ENCODE peak calls at places on chromosomes 4 and X, in four cellular contexts. One of them, this sample, is unnamed.

GRCh38 chrX:44343412-44343942 is at the start of gene EFHC2:
- DNase-seq in stimulated activated CD4-positive, alpha-beta T cell treated with anti-CD3 and anti-CD28 coated beads, TNF-alpha, amount 100 ng/mL, for 4 hours: no peak
- DNase-seq in adipocyte: peak
- DNase-seq in renal cortical epithelial cell: peak
- DNase-seq in this sample: peak

GRCh38 chr4:26878729-26879415 is 18.2 kb downstream of the STIM2 start:
- DNase-seq in renal cortical epithelial cell: peak
- DNase-seq in adipocyte: peak
- DNase-seq in stimulated activated CD4-positive, alpha-beta T cell treated with anti-CD3 and anti-CD28 coated beads, TNF-alpha, amount 100 ng/mL, for 4 hours: no peak
- DNase-seq in this sample: no peak

GRCh38 chr4:103018391-103019318 is 850 bp downstream of the SLC9B1 start:
- DNase-seq in stimulated activated CD4-positive, alpha-beta T cell treated with anti-CD3 and anti-CD28 coated beads, TNF-alpha, amount 100 ng/mL, for 4 hours: no peak
- DNase-seq in renal cortical epithelial cell: peak
- DNase-seq in adipocyte: peak
- DNase-seq in this sample: peak

GRCh38 chrX:40155617-40156471 is 58.1 kb upstream of the BCOR start:
- DNase-seq in renal cortical epithelial cell: no peak
- DNase-seq in adipocyte: no peak
- DNase-seq in stimulated activated CD4-positive, alpha-beta T cell treated with anti-CD3 and anti-CD28 coated beads, TNF-alpha, amount 100 ng/mL, for 4 hours: no peak
- DNase-seq in this sample: peak

GRCh38 chr4:101033986-101034385 is 313.3 kb downstream of the PPP3CA start:
- DNase-seq in adipocyte: no peak
- DNase-seq in renal cortical epithelial cell: no peak
- DNase-seq in stimulated activated CD4-positive, alpha-beta T cell treated with anti-CD3 and anti-CD28 coated beads, TNF-alpha, amount 100 ng/mL, for 4 hours: no peak
- DNase-seq in this sample: no peak

GRCh38 chr4:15327311-15328298 is 100.2 kb upstream of the C1QTNF7 start:
- DNase-seq in stimulated activated CD4-positive, alpha-beta T cell treated with anti-CD3 and anti-CD28 coated beads, TNF-alpha, amount 100 ng/mL, for 4 hours: no peak
- DNase-seq in renal cortical epithelial cell: no peak
- DNase-seq in adipocyte: peak
- DNase-seq in this sample: peak

GRCh38 chr4:55181606-55182005 is 56.2 kb upstream of the KDR start:
- DNase-seq in adipocyte: no peak
- DNase-seq in stimulated activated CD4-positive, alpha-beta T cell treated with anti-CD3 and anti-CD28 coated beads, TNF-alpha, amount 100 ng/mL, for 4 hours: no peak
- DNase-seq in renal cortical epithelial cell: no peak
- DNase-seq in this sample: no peak

GRCh38 chr4:82645868-82646267 is 84.1 kb upstream of the TMEM150C start:
- DNase-seq in adipocyte: no peak
- DNase-seq in stimulated activated CD4-positive, alpha-beta T cell treated with anti-CD3 and anti-CD28 coated beads, TNF-alpha, amount 100 ng/mL, for 4 hours: no peak
- DNase-seq in renal cortical epithelial cell: peak
- DNase-seq in this sample: no peak

GRCh38 chrX:18537524-18537923 is 112.1 kb downstream of the CDKL5 start:
- DNase-seq in stimulated activated CD4-positive, alpha-beta T cell treated with anti-CD3 and anti-CD28 coated beads, TNF-alpha, amount 100 ng/mL, for 4 hours: no peak
- DNase-seq in adipocyte: no peak
- DNase-seq in renal cortical epithelial cell: no peak
- DNase-seq in this sample: no peak

GRCh38 chr4:98504091-98504490 is 154.3 kb downstream of the TSPAN5 start:
- DNase-seq in adipocyte: no peak
- DNase-seq in renal cortical epithelial cell: no peak
- DNase-seq in stimulated activated CD4-positive, alpha-beta T cell treated with anti-CD3 and anti-CD28 coated beads, TNF-alpha, amount 100 ng/mL, for 4 hours: no peak
- DNase-seq in this sample: no peak

GRCh38 chrX:41303013-41303412 is 30.9 kb upstream of the DDX3X start:
- DNase-seq in stimulated activated CD4-positive, alpha-beta T cell treated with anti-CD3 and anti-CD28 coated beads, TNF-alpha, amount 100 ng/mL, for 4 hours: no peak
- DNase-seq in renal cortical epithelial cell: peak
- DNase-seq in adipocyte: no peak
- DNase-seq in this sample: peak

GRCh38 chr4:187827631-187828030 is 167.9 kb upstream of the ZFP42 start:
- DNase-seq in adipocyte: no peak
- DNase-seq in stimulated activated CD4-positive, alpha-beta T cell treated with anti-CD3 and anti-CD28 coated beads, TNF-alpha, amount 100 ng/mL, for 4 hours: no peak
- DNase-seq in renal cortical epithelial cell: no peak
- DNase-seq in this sample: no peak

GRCh38 chr4:150855981-150856510 is 159.0 kb downstream of the LRBA start:
- DNase-seq in renal cortical epithelial cell: no peak
- DNase-seq in stimulated activated CD4-positive, alpha-beta T cell treated with anti-CD3 and anti-CD28 coated beads, TNF-alpha, amount 100 ng/mL, for 4 hours: no peak
- DNase-seq in adipocyte: no peak
- DNase-seq in this sample: no peak